ENCODE peak calls at places on chromosome 19, in five cellular contexts. One of them, this sample, is unnamed.
A peak's percentile ranks its signal among the peaks of the same experiment; 100 is the strongest.

GRCh38 chr19:40217027-40217810 is 965 bp downstream of the TTC9B start:
- DNase-seq in fibroblast of mammary gland: no peak
- DNase-seq in GM06990: no peak
- DNase-seq in AG09309: no peak
- DNase-seq in choroid plexus epithelial cell: no peak
- DNase-seq in this sample: no peak

GRCh38 chr19:2719910-2720776 is 1.0 kb downstream of the DIRAS1 start:
- DNase-seq in GM06990: no peak
- DNase-seq in AG09309: no peak
- DNase-seq in choroid plexus epithelial cell: peak; percentile 22
- DNase-seq in fibroblast of mammary gland: peak; percentile 35
- DNase-seq in this sample: peak; percentile 56

GRCh38 chr19:29145756-29146155 is 67.2 kb downstream of the UQCRFS1 start:
- DNase-seq in AG09309: no peak
- DNase-seq in GM06990: no peak
- DNase-seq in choroid plexus epithelial cell: no peak
- DNase-seq in fibroblast of mammary gland: no peak
- DNase-seq in this sample: no peak

GRCh38 chr19:38676023-38676877 is 28.8 kb downstream of the ACTN4 start:
- DNase-seq in AG09309: no peak
- DNase-seq in GM06990: no peak
- DNase-seq in fibroblast of mammary gland: peak; percentile 62
- DNase-seq in choroid plexus epithelial cell: peak; percentile 78
- DNase-seq in this sample: peak; percentile 54

GRCh38 chr19:48445256-48445605 is 552 bp upstream of the GRWD1 start:
- DNase-seq in GM06990: no peak
- DNase-seq in fibroblast of mammary gland: peak; percentile 96
- DNase-seq in AG09309: peak; percentile 87
- DNase-seq in choroid plexus epithelial cell: peak; percentile 98
- DNase-seq in this sample: peak; percentile 94

GRCh38 chr19:7868671-7869452 is 5.3 kb downstream of the PRR36 start:
- DNase-seq in GM06990: peak; percentile 91
- DNase-seq in fibroblast of mammary gland: peak; percentile 58
- DNase-seq in choroid plexus epithelial cell: peak; percentile 62
- DNase-seq in AG09309: no peak
- DNase-seq in this sample: peak; percentile 34

GRCh38 chr19:55539082-55539715 is 2.3 kb upstream of the SBK2 start:
- DNase-seq in GM06990: no peak
- DNase-seq in choroid plexus epithelial cell: no peak
- DNase-seq in AG09309: no peak
- DNase-seq in fibroblast of mammary gland: no peak
- DNase-seq in this sample: no peak

GRCh38 chr19:17997969-17998826 is 9.8 kb upstream of the ARRDC2 start:
- DNase-seq in AG09309: no peak
- DNase-seq in fibroblast of mammary gland: peak; percentile 57
- DNase-seq in GM06990: no peak
- DNase-seq in choroid plexus epithelial cell: no peak
- DNase-seq in this sample: no peak

GRCh38 chr19:45187421-45188100 is 9.0 kb downstream of the BLOC1S3 start:
- DNase-seq in fibroblast of mammary gland: no peak
- DNase-seq in GM06990: peak; percentile 26
- DNase-seq in choroid plexus epithelial cell: peak; percentile 19
- DNase-seq in AG09309: no peak
- DNase-seq in this sample: no peak

GRCh38 chr19:52922841-52923781 is at the start of gene ZNF888:
- DNase-seq in fibroblast of mammary gland: peak; percentile 75
- DNase-seq in AG09309: no peak
- DNase-seq in choroid plexus epithelial cell: peak; percentile 85
- DNase-seq in GM06990: peak; percentile 89
- DNase-seq in this sample: peak; percentile 73

GRCh38 chr19:35860818-35861639 is 4.3 kb downstream of the KIRREL2 start:
- DNase-seq in choroid plexus epithelial cell: no peak
- DNase-seq in GM06990: no peak
- DNase-seq in AG09309: no peak
- DNase-seq in fibroblast of mammary gland: no peak
- DNase-seq in this sample: no peak

GRCh38 chr19:2446390-2446789 is 10.4 kb downstream of the LMNB2 start:
- DNase-seq in AG09309: no peak
- DNase-seq in GM06990: no peak
- DNase-seq in fibroblast of mammary gland: no peak
- DNase-seq in choroid plexus epithelial cell: no peak
- DNase-seq in this sample: no peak

GRCh38 chr19:916645-917322 is 349 bp upstream of the KISS1R start:
- DNase-seq in choroid plexus epithelial cell: no peak
- DNase-seq in AG09309: no peak
- DNase-seq in GM06990: no peak
- DNase-seq in fibroblast of mammary gland: no peak
- DNase-seq in this sample: no peak

GRCh38 chr19:52034051-52034728 is 6.0 kb upstream of the ZNF614 start:
- DNase-seq in GM06990: no peak
- DNase-seq in choroid plexus epithelial cell: peak; percentile 26
- DNase-seq in AG09309: no peak
- DNase-seq in fibroblast of mammary gland: peak; percentile 19
- DNase-seq in this sample: no peak

GRCh38 chr19:10235003-10235402 is 3.9 kb upstream of the S1PR2 start:
- DNase-seq in GM06990: no peak
- DNase-seq in choroid plexus epithelial cell: no peak
- DNase-seq in fibroblast of mammary gland: no peak
- DNase-seq in AG09309: no peak
- DNase-seq in this sample: no peak

GRCh38 chr19:56637976-56638555 is 4.9 kb upstream of the SMIM17 start:
- DNase-seq in choroid plexus epithelial cell: peak; percentile 87
- DNase-seq in GM06990: no peak
- DNase-seq in fibroblast of mammary gland: peak; percentile 74
- DNase-seq in AG09309: peak; percentile 1
- DNase-seq in this sample: peak; percentile 26

GRCh38 chr19:2371656-2372055 is 11.6 kb downstream of the TMPRSS9 start:
- DNase-seq in fibroblast of mammary gland: peak; percentile 74
- DNase-seq in AG09309: no peak
- DNase-seq in GM06990: no peak
- DNase-seq in choroid plexus epithelial cell: no peak
- DNase-seq in this sample: peak; percentile 38

GRCh38 chr19:45179063-45179847 is 671 bp downstream of the BLOC1S3 start:
- DNase-seq in choroid plexus epithelial cell: peak; percentile 33
- DNase-seq in GM06990: peak; percentile 64
- DNase-seq in fibroblast of mammary gland: peak; percentile 22
- DNase-seq in AG09309: no peak
- DNase-seq in this sample: peak; percentile 46

GRCh38 chr19:3969435-3970312 is 1.2 kb downstream of the DAPK3 start:
- DNase-seq in fibroblast of mammary gland: peak; percentile 87
- DNase-seq in choroid plexus epithelial cell: peak; percentile 82
- DNase-seq in AG09309: peak; percentile 49
- DNase-seq in GM06990: no peak
- DNase-seq in this sample: peak; percentile 89

GRCh38 chr19:32914879-32915278 is 45.3 kb upstream of the SLC7A9 start:
- DNase-seq in AG09309: no peak
- DNase-seq in GM06990: no peak
- DNase-seq in fibroblast of mammary gland: peak; percentile 8
- DNase-seq in choroid plexus epithelial cell: no peak
- DNase-seq in this sample: peak; percentile 1

GRCh38 chr19:5130371-5131030 is 161.6 kb downstream of the KDM4B start:
- DNase-seq in fibroblast of mammary gland: no peak
- DNase-seq in GM06990: peak; percentile 86
- DNase-seq in AG09309: no peak
- DNase-seq in choroid plexus epithelial cell: no peak
- DNase-seq in this sample: no peak

GRCh38 chr19:35718345-35719041 is 690 bp downstream of the KMT2B start:
- DNase-seq in GM06990: peak; percentile 69
- DNase-seq in AG09309: no peak
- DNase-seq in fibroblast of mammary gland: no peak
- DNase-seq in choroid plexus epithelial cell: peak; percentile 18
- DNase-seq in this sample: peak; percentile 11

GRCh38 chr19:10010247-10010691 is at the start of gene COL5A3:
- DNase-seq in AG09309: no peak
- DNase-seq in GM06990: no peak
- DNase-seq in fibroblast of mammary gland: peak; percentile 84
- DNase-seq in choroid plexus epithelial cell: peak; percentile 18
- DNase-seq in this sample: peak; percentile 80

GRCh38 chr19:13499682-13500081 is 6.6 kb downstream of the CACNA1A start:
- DNase-seq in GM06990: no peak
- DNase-seq in choroid plexus epithelial cell: no peak
- DNase-seq in AG09309: no peak
- DNase-seq in fibroblast of mammary gland: no peak
- DNase-seq in this sample: no peak
- H3K4me3 ChIP-seq in GM06990: no peak overlapping the region
- H3K4me3 ChIP-seq in choroid plexus epithelial cell: no peak overlapping the region
- H3K4me3 ChIP-seq in AG09309: no peak overlapping the region
- H3K4me3 ChIP-seq in fibroblast of mammary gland: no peak overlapping the region
- H3K4me3 ChIP-seq in this sample: no peak overlapping the region

GRCh38 chr19:11288349-11288748 is 7.6 kb upstream of the TSPAN16 start:
- DNase-seq in AG09309: no peak
- DNase-seq in choroid plexus epithelial cell: peak; percentile 68
- DNase-seq in fibroblast of mammary gland: peak; percentile 41
- DNase-seq in GM06990: no peak
- DNase-seq in this sample: peak; percentile 38
- TF ChIP-seq CTCF in AG09309: peak; percentile 60
- TF ChIP-seq CTCF in choroid plexus epithelial cell: peak; percentile 79
- TF ChIP-seq CTCF in fibroblast of mammary gland: peak; percentile 64
- TF ChIP-seq CTCF in GM06990: peak; percentile 37
- TF ChIP-seq CTCF in this sample: peak; percentile 70

GRCh38 chr19:41863209-41863931 is 3.3 kb downstream of the RPS19 start:
- DNase-seq in fibroblast of mammary gland: no peak
- DNase-seq in AG09309: no peak
- DNase-seq in GM06990: no peak
- DNase-seq in choroid plexus epithelial cell: no peak
- DNase-seq in this sample: no peak
- H3K4me3 ChIP-seq in fibroblast of mammary gland: no peak overlapping the region
- H3K4me3 ChIP-seq in AG09309: no peak overlapping the region
- H3K4me3 ChIP-seq in GM06990: peak overlapping the region; percentile 89
- H3K4me3 ChIP-seq in choroid plexus epithelial cell: no peak overlapping the region
- H3K4me3 ChIP-seq in this sample: no peak overlapping the region

GRCh38 chr19:50349277-50350057 is 16.0 kb downstream of the NAPSA start:
- DNase-seq in AG09309: no peak
- DNase-seq in fibroblast of mammary gland: no peak
- DNase-seq in choroid plexus epithelial cell: no peak
- DNase-seq in GM06990: no peak
- DNase-seq in this sample: no peak
- TF ChIP-seq CTCF in AG09309: peak; percentile 6
- TF ChIP-seq CTCF in fibroblast of mammary gland: no peak
- TF ChIP-seq CTCF in choroid plexus epithelial cell: peak; percentile 10
- TF ChIP-seq CTCF in GM06990: peak; percentile 14
- TF ChIP-seq CTCF in this sample: no peak

DNA sequence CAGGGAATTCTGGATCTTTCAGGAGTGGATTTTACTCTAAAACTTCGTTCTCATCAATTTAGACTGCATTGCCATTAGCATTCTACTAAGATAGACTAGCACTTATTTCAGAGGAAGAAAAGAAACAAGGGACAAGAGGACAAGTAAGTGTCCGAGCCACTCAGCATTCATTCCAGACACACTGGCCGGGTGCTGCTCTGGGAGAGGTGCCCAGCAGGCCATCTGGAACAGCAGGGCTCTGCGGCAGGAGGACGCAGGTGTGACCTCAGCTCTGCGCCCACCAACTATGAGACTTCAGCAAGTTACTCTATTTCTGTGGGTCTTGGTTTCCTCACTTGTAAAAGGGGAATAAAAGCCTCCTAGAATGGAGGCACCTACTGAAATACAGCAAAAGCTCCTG is 4.2 kb downstream of the EPS15L1 start:
- DNase-seq in fibroblast of mammary gland: no peak
- DNase-seq in choroid plexus epithelial cell: no peak
- DNase-seq in GM06990: no peak
- DNase-seq in AG09309: no peak
- DNase-seq in this sample: no peak
- H3K4me3 ChIP-seq in fibroblast of mammary gland: no peak overlapping the region
- H3K4me3 ChIP-seq in choroid plexus epithelial cell: no peak overlapping the region
- H3K4me3 ChIP-seq in GM06990: no peak overlapping the region
- H3K4me3 ChIP-seq in AG09309: no peak overlapping the region
- H3K4me3 ChIP-seq in this sample: no peak overlapping the region

This sample was measured in AG10803.